ENCODE peak calls at places on chromosomes 12 and 14, in six cellular contexts. One of them, this sample, is unnamed.

GRCh38 chr12:96502477-96502876 is 13.1 kb downstream of the CFAP54 start:
- DNase-seq in keratinocyte: no peak
- DNase-seq in left ventricle myocardium inferior: no peak
- DNase-seq in cardiac muscle cell: no peak
- DNase-seq in COR-L47: no peak
- DNase-seq in HuH-7.5: no peak
- DNase-seq in this sample: peak; percentile 19

GRCh38 chr12:104355630-104356029 is 52.1 kb downstream of the EID3 start:
- DNase-seq in left ventricle myocardium inferior: no peak
- DNase-seq in cardiac muscle cell: no peak
- DNase-seq in HuH-7.5: no peak
- DNase-seq in COR-L47: no peak
- DNase-seq in keratinocyte: no peak
- DNase-seq in this sample: no peak

GRCh38 chr12:6618483-6618882 is 11.3 kb upstream of the CHD4 start:
- DNase-seq in keratinocyte: no peak
- DNase-seq in HuH-7.5: no peak
- DNase-seq in cardiac muscle cell: no peak
- DNase-seq in left ventricle myocardium inferior: no peak
- DNase-seq in COR-L47: no peak
- DNase-seq in this sample: no peak

GRCh38 chr12:68823711-68824110 is 15.7 kb downstream of the MDM2 start:
- DNase-seq in keratinocyte: no peak
- DNase-seq in HuH-7.5: no peak
- DNase-seq in left ventricle myocardium inferior: no peak
- DNase-seq in COR-L47: no peak
- DNase-seq in cardiac muscle cell: peak; percentile 67
- DNase-seq in this sample: no peak

GRCh38 chr12:57811028-57811755 is 7.3 kb downstream of the AVIL start:
- DNase-seq in keratinocyte: no peak
- DNase-seq in HuH-7.5: no peak
- DNase-seq in COR-L47: no peak
- DNase-seq in cardiac muscle cell: no peak
- DNase-seq in left ventricle myocardium inferior: no peak
- DNase-seq in this sample: no peak

GRCh38 chr12:45757172-45757571 is 27.7 kb downstream of the ARID2 start:
- DNase-seq in COR-L47: no peak
- DNase-seq in HuH-7.5: no peak
- DNase-seq in keratinocyte: no peak
- DNase-seq in left ventricle myocardium inferior: no peak
- DNase-seq in cardiac muscle cell: no peak
- DNase-seq in this sample: no peak

GRCh38 chr14:77018785-77019184 is 9.7 kb downstream of the IRF2BPL start:
- DNase-seq in cardiac muscle cell: peak; percentile 62
- DNase-seq in HuH-7.5: no peak
- DNase-seq in left ventricle myocardium inferior: no peak
- DNase-seq in keratinocyte: no peak
- DNase-seq in COR-L47: no peak
- DNase-seq in this sample: no peak

GRCh38 chr12:6336079-6336858 is 5.6 kb downstream of the TNFRSF1A start:
- DNase-seq in keratinocyte: peak; percentile 97
- DNase-seq in HuH-7.5: peak; percentile 96
- DNase-seq in cardiac muscle cell: peak; percentile 100
- DNase-seq in left ventricle myocardium inferior: peak; percentile 93
- DNase-seq in COR-L47: no peak
- DNase-seq in this sample: peak; percentile 98

GRCh38 chr14:49050836-49051235 is 535.3 kb downstream of the RPS29 start:
- DNase-seq in cardiac muscle cell: no peak
- DNase-seq in left ventricle myocardium inferior: no peak
- DNase-seq in HuH-7.5: no peak
- DNase-seq in COR-L47: no peak
- DNase-seq in keratinocyte: no peak
- DNase-seq in this sample: no peak

GRCh38 chr12:31951939-31952338 is 7.3 kb upstream of the RESF1 start:
- DNase-seq in COR-L47: no peak
- DNase-seq in cardiac muscle cell: no peak
- DNase-seq in left ventricle myocardium inferior: no peak
- DNase-seq in HuH-7.5: no peak
- DNase-seq in keratinocyte: no peak
- DNase-seq in this sample: no peak

GRCh38 chr12:98354520-98354919 is 160.9 kb upstream of the TMPO start:
- DNase-seq in left ventricle myocardium inferior: no peak
- DNase-seq in HuH-7.5: no peak
- DNase-seq in keratinocyte: peak; percentile 45
- DNase-seq in cardiac muscle cell: no peak
- DNase-seq in COR-L47: no peak
- DNase-seq in this sample: no peak

GRCh38 chr14:101843665-101844064 is 82.2 kb downstream of the PPP2R5C start:
- DNase-seq in cardiac muscle cell: no peak
- DNase-seq in keratinocyte: no peak
- DNase-seq in HuH-7.5: no peak
- DNase-seq in COR-L47: no peak
- DNase-seq in left ventricle myocardium inferior: no peak
- DNase-seq in this sample: no peak

GRCh38 chr14:70245026-70245425 is 56.3 kb upstream of the SLC8A3 start:
- DNase-seq in HuH-7.5: no peak
- DNase-seq in COR-L47: no peak
- DNase-seq in left ventricle myocardium inferior: no peak
- DNase-seq in cardiac muscle cell: no peak
- DNase-seq in keratinocyte: no peak
- DNase-seq in this sample: peak; percentile 46

GRCh38 chr12:68772714-68773113 is 26.7 kb downstream of the SLC35E3 start:
- DNase-seq in keratinocyte: no peak
- DNase-seq in HuH-7.5: no peak
- DNase-seq in cardiac muscle cell: no peak
- DNase-seq in left ventricle myocardium inferior: no peak
- DNase-seq in COR-L47: no peak
- DNase-seq in this sample: no peak

GRCh38 chr12:20489645-20490044 is 121.3 kb downstream of the PDE3A start:
- DNase-seq in left ventricle myocardium inferior: no peak
- DNase-seq in cardiac muscle cell: no peak
- DNase-seq in COR-L47: no peak
- DNase-seq in keratinocyte: no peak
- DNase-seq in HuH-7.5: no peak
- DNase-seq in this sample: no peak

GRCh38 chr12:53289891-53290290 is 5.5 kb upstream of the PFDN5 start:
- DNase-seq in left ventricle myocardium inferior: no peak
- DNase-seq in cardiac muscle cell: no peak
- DNase-seq in HuH-7.5: no peak
- DNase-seq in COR-L47: no peak
- DNase-seq in keratinocyte: no peak
- DNase-seq in this sample: no peak

GRCh38 chr12:116497051-116497529 is 62.1 kb upstream of the MAP1LC3B2 start:
- DNase-seq in cardiac muscle cell: no peak
- DNase-seq in keratinocyte: no peak
- DNase-seq in left ventricle myocardium inferior: no peak
- DNase-seq in HuH-7.5: no peak
- DNase-seq in COR-L47: no peak
- DNase-seq in this sample: peak; percentile 87

GRCh38 chr14:32826404-32827082 is 112.1 kb upstream of the NPAS3 start:
- DNase-seq in left ventricle myocardium inferior: no peak
- DNase-seq in cardiac muscle cell: peak; percentile 44
- DNase-seq in HuH-7.5: no peak
- DNase-seq in COR-L47: peak; percentile 25
- DNase-seq in keratinocyte: no peak
- DNase-seq in this sample: no peak

GRCh38 chr12:52976574-52977071 is 27.7 kb downstream of the KRT18 start:
- DNase-seq in COR-L47: no peak
- DNase-seq in keratinocyte: no peak
- DNase-seq in cardiac muscle cell: peak; percentile 65
- DNase-seq in HuH-7.5: no peak
- DNase-seq in left ventricle myocardium inferior: no peak
- DNase-seq in this sample: no peak